ENCODE peak calls at places on chromosomes 5 and 9, in four cellular contexts. G, W, Y and C are unnamed samples.

GRCh38 chr5:167987490-167988270 is 303.8 kb upstream of the WWC1 start:
- DNase-seq in G (no peak), Y (no peak), W (no peak), C (no peak)

GRCh38 chr9:33184947-33185346 is 17.8 kb upstream of the B4GALT1 start:
- DNase-seq in W (peak), G (no peak), Y (no peak), C (no peak)

GRCh38 chr5:76583163-76584047 is 39.8 kb downstream of the F2RL2 start:
- DNase-seq in G (peak), Y (no peak), W (no peak), C (no peak)

GRCh38 chr5:157068339-157068738 is 9.4 kb upstream of the HAVCR1 start:
- DNase-seq in Y (no peak), W (no peak), G (no peak), C (no peak)

GRCh38 chr5:168773231-168773630 is 194.1 kb upstream of the PANK3 start:
- DNase-seq in W (no peak), G (no peak), Y (no peak), C (no peak)

GRCh38 chr9:116546711-116547581 is 140.2 kb upstream of the TRIM32 start:
- DNase-seq in W (no peak), G (peak), Y (no peak), C (no peak)

GRCh38 chr5:126806-127205 is 34.8 kb downstream of the PLEKHG4B start:
- DNase-seq in G (no peak), Y (no peak), W (no peak), C (no peak)

GRCh38 chr5:143550985-143551630 is 147.6 kb upstream of the NR3C1 start:
- DNase-seq in Y (no peak), G (no peak), W (no peak), C (no peak)

GRCh38 chr9:117737721-117738226 is 33.6 kb downstream of the TLR4 start:
- DNase-seq in Y (no peak), W (no peak), G (no peak), C (no peak)

GRCh38 chr5:83470920-83471404 is 582 bp upstream of the VCAN start:
- DNase-seq in Y (no peak), G (peak), W (no peak), C (no peak)

GRCh38 chr9:136808781-136809158 is 1.0 kb downstream of the RABL6 start:
- DNase-seq in W (no peak), Y (no peak), G (peak), C (no peak)

GRCh38 chr5:151491059-151491458 is 43.7 kb downstream of the SLC36A1 start:
- DNase-seq in Y (no peak), W (no peak), G (no peak), C (no peak)

GRCh38 chr5:123949807-123950206 is 437.8 kb downstream of the CSNK1G3 start:
- DNase-seq in G (no peak), W (no peak), Y (no peak), C (no peak)

GRCh38 chr9:89723696-89724095 is 118.9 kb downstream of the GADD45G start:
- DNase-seq in G (peak), W (no peak), Y (no peak), C (no peak)

GRCh38 chr5:158979749-158980521 is 119.8 kb downstream of the EBF1 start:
- DNase-seq in Y (no peak), W (no peak), G (peak), C (no peak)
- H2BK12ac ChIP-seq in Y (no peak), W (no peak), G (no peak), C (no peak)

GRCh38 chr9:122814545-122814944 is 13.8 kb downstream of the PDCL start:
- DNase-seq in W (no peak), Y (no peak), G (no peak), C (no peak)

GRCh38 chr9:122819326-122819725 is 9.1 kb downstream of the PDCL start:
- DNase-seq in Y (no peak), G (peak), W (no peak), C (no peak)

GRCh38 chr9:122812736-122813135 is 12.8 kb downstream of the OR1K1 start:
- DNase-seq in Y (no peak), G (no peak), W (no peak), C (no peak)

GRCh38 chr9:122815544-122815943 is 12.8 kb downstream of the PDCL start:
- DNase-seq in Y (no peak), W (no peak), G (no peak), C (no peak)

DNA sequence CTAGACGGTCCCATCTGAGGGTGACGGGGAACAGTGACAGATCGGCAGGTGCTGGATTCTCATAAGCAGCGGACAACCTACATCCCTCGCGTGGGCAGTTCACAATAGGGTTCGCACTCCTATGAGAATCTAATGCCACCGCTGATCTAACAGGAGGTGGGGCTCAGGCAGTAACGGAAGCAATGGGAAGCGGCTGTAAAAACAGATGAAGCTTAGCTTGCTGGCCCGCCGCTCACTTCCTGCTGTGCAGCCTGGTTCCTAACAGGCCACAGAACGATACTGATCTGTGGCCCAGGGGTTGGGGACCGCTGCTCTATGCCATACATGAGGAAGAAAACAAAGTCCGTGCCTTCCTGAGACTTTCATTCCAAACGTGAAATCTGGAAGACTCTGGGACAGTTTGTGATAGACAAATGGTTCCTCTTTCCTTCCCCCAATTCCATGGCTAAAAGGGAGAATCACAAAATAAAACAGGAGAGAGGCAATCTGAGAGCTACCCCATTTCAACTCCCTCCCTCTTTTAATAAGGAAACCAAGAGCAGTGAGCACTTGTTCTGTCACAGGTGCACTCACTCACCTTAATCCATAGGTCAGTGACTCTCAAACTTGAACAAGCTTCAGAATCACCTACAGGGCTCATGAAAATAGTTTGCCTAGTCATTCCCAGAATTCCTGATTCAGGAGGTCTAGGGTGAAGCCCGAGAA is 12.1 kb downstream of the PDCL start:
- DNase-seq in W (no peak), G (no peak), Y (no peak), C (no peak)
- H3K4me3 ChIP-seq in W (no peak), G (no peak), Y (no peak), C (no peak)

GRCh38 chr5:153441997-153442396 is 48.5 kb upstream of the GRIA1 start:
- DNase-seq in G (no peak), Y (no peak), W (no peak), C (no peak)

GRCh38 chr5:153445875-153446567 is 44.4 kb upstream of the GRIA1 start:
- DNase-seq in G (peak), Y (no peak), W (no peak), C (no peak)

GRCh38 chr5:153447534-153447933 is 42.9 kb upstream of the GRIA1 start:
- DNase-seq in Y (no peak), W (no peak), G (no peak), C (no peak)
- H2BK12ac ChIP-seq in Y (no peak), W (no peak), G (no peak), C (no peak)

DNA sequence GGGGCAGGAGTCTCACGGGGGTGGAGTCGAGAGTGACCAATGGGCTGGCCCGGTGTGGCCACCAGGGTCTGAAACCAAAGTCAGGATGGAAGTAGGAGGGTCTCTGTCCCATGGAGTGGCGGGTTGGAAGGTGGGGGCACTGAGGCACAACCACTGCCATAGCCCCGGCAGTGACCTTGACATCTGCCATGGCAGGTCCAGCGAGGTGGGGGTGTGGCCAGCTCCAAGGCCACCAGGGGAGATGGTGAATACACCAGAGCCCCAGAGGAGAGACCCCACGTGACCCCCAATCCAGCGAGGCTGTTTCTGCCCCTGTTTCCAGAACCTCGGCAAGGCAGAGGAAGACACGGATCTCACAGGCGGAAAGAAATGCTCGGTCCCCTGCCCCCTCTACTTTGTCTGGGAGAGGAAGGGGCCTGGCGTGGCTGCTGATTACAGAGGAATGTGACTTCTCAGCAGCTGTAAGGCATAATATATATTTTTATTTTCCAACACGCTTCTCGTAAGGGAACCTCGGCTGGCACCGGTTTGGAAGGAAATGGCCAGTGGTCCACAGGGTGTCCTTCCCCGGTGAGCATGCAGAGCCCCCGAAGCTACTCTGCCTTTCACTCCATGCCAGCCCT is 105.7 kb upstream of the SARDH start:
- DNase-seq in W (no peak), Y (no peak), G (no peak), C (no peak)
- H3K4me3 ChIP-seq in W (no peak), Y (no peak), G (no peak), C (no peak)

GRCh38 chr9:135680091-135680490 is 17.0 kb downstream of the LCN9 start:
- DNase-seq in W (no peak), Y (no peak), G (no peak), C (no peak)

GRCh38 chr9:135684691-135685090 is 14.6 kb downstream of the SOHLH1 start:
- DNase-seq in W (no peak), G (no peak), Y (no peak), C (no peak)

GRCh38 chr9:135687216-135687615 is 12.1 kb downstream of the SOHLH1 start:
- DNase-seq in G (no peak), Y (no peak), W (no peak), C (no peak)

GRCh38 chr9:135681161-135681560 is 18.1 kb downstream of the LCN9 start:
- DNase-seq in W (no peak), Y (no peak), G (no peak), C (no peak)

GRCh38 chr9:135683401-135684034 is 15.8 kb downstream of the SOHLH1 start:
- DNase-seq in Y (no peak), G (no peak), W (no peak), C (no peak)
- H2BK12ac ChIP-seq in Y (no peak), G (no peak), W (no peak), C (no peak)

DNA sequence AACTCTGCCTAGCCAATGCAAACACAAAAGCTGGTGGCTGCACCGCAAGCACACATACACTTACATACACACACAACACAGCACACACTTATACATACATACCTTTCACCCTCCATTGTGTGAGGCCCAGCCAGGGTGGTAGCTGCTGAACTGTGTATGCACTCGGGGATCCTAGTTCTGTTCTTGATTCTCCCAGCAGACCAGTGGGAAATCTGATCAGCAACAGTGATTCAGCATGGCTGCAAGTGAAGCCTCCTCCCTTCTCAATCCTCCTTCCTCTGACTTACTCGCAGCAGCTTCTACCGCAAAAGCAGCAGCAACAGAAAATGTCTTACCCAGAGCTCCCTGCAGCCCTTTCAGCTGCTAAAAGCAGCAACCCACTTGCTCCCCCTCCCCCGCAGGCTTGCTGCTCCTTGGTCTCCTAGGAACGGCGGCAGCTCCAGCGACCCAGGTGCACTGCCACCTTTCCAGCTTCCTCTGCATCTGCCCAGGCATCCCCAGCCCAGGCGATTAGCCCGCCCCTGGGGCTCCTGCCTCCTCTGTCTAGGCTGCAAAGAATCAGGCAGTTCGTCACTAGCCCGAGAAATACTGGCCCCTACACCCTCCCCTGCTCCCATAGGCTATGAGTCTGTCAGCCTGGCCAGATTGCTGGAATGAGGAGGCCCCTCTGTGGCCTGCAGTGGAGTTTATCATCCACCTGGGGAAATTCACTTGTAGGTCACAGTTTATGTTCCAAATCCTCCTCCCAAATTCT is at the start of gene KLHL3:
- DNase-seq in W (no peak), Y (peak), G (peak), C (peak)
- H3K4me3 ChIP-seq in W (peak), Y (peak), G (peak), C (peak)

GRCh38 chr9:8395022-8395421 is 595.4 kb upstream of the DMAC1 start:
- DNase-seq in W (no peak), Y (no peak), G (no peak), C (no peak)

GRCh38 chr9:8389531-8389930 is 590.0 kb upstream of the DMAC1 start:
- DNase-seq in W (no peak), Y (no peak), G (no peak), C (no peak)

GRCh38 chr9:8391566-8391965 is 592.0 kb upstream of the DMAC1 start:
- DNase-seq in G (no peak), W (no peak), Y (no peak), C (no peak)

DNA sequence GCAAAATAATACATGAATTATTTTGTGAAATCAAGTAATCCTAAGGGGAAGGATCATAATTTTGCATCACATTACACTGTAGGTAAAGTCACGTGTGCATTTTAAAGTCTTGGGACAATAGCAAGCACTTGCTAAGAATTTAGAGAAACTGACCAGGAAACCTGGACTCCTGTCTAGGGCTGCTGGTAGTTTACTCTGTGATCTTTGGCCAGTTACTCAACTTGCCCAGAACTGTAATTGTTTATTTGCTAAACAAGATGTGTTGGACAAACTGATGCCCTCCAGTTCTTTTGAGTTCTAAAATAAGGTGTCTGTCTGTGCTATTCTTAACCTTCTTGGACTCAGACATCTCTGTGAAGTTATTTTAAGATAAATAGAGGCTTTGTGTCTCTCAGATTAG is 594.8 kb upstream of the DMAC1 start:
- DNase-seq in G (no peak), W (no peak), Y (no peak), C (no peak)
- H2BK12ac ChIP-seq in G (no peak), W (no peak), Y (no peak), C (no peak)

DNA sequence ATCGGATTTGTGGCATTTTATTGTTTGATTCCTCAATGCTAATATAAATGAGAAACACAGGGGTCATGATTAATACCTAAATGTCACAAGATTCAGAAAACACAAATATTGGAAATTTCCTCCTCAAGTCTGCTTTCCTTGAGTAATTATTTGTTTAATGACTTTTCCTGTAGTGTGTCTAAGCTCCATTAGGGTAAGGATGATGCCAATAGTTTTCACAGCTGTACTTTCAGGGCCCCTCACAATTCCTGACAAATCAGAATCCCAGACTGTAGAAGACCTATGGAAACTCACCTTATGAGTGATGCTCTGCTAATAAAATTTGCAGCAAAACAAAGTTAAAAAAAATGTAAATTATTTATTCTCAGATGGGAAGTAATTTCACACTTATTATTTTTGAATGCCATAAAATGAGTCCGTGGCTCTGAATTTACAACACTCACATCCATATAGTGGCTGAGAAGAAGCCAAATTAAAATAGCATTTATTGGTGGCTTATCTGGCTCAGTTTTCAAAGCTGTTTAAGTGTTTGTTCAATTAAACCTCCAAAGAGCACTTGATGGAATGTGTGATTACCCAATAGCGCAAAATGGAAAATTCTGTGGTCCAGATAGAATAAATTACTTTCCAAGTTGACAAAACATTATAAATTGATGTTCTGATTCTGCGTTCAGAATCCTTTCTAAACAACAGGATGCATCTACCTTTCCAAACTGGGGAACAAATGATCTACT is 1.6 kb upstream of the SPINK14 start:
- DNase-seq in W (no peak), G (no peak), Y (no peak), C (no peak)
- H3K4me3 ChIP-seq in W (no peak), G (no peak), Y (no peak), C (no peak)

GRCh38 chr5:35335752-35336151 is 105.5 kb upstream of the PRLR start:
- DNase-seq in W (no peak), Y (no peak), G (no peak), C (no peak)
- H2BK12ac ChIP-seq in W (no peak), Y (peak), G (no peak), C (no peak)